ENCODE peak calls at places on chromosomes 12 and 14, in six cellular contexts. One of them, this sample, is unnamed.

GRCh38 chr12:115313929-115314328 is 630.0 kb upstream of the TBX3 start:
- DNase-seq in ureter: no peak
- DNase-seq in endothelial cell: no peak
- DNase-seq in stimulated activated CD8-positive, alpha-beta memory T cell treated with anti-CD3 and anti-CD28 coated beads, Interleukin-15, amount 100 ng/mL, for 24 hours: no peak
- DNase-seq in mesendoderm: peak; percentile 23
- DNase-seq in fibroblast of gingiva: peak; percentile 38
- DNase-seq in this sample: no peak

GRCh38 chr12:63838411-63838810 is 6.1 kb upstream of the SRGAP1 start:
- DNase-seq in endothelial cell: no peak
- DNase-seq in fibroblast of gingiva: no peak
- DNase-seq in stimulated activated CD8-positive, alpha-beta memory T cell treated with anti-CD3 and anti-CD28 coated beads, Interleukin-15, amount 100 ng/mL, for 24 hours: no peak
- DNase-seq in ureter: no peak
- DNase-seq in mesendoderm: no peak
- DNase-seq in this sample: no peak

GRCh38 chr14:23544511-23545447 is 6.8 kb downstream of the ZFHX2 start:
- DNase-seq in stimulated activated CD8-positive, alpha-beta memory T cell treated with anti-CD3 and anti-CD28 coated beads, Interleukin-15, amount 100 ng/mL, for 24 hours: no peak
- DNase-seq in mesendoderm: peak; percentile 80
- DNase-seq in fibroblast of gingiva: no peak
- DNase-seq in endothelial cell: no peak
- DNase-seq in ureter: no peak
- DNase-seq in this sample: no peak

GRCh38 chr14:54498579-54498978 is 9.8 kb upstream of the GMFB start:
- DNase-seq in fibroblast of gingiva: no peak
- DNase-seq in mesendoderm: no peak
- DNase-seq in ureter: no peak
- DNase-seq in endothelial cell: no peak
- DNase-seq in stimulated activated CD8-positive, alpha-beta memory T cell treated with anti-CD3 and anti-CD28 coated beads, Interleukin-15, amount 100 ng/mL, for 24 hours: no peak
- DNase-seq in this sample: no peak

GRCh38 chr12:122116707-122117535 is 38.4 kb downstream of the MLXIP start:
- DNase-seq in stimulated activated CD8-positive, alpha-beta memory T cell treated with anti-CD3 and anti-CD28 coated beads, Interleukin-15, amount 100 ng/mL, for 24 hours: no peak
- DNase-seq in endothelial cell: no peak
- DNase-seq in fibroblast of gingiva: no peak
- DNase-seq in ureter: no peak
- DNase-seq in mesendoderm: no peak
- DNase-seq in this sample: no peak

GRCh38 chr12:19196959-19197630 is 67.6 kb downstream of the PLEKHA5 start:
- DNase-seq in mesendoderm: peak; percentile 71
- DNase-seq in ureter: no peak
- DNase-seq in stimulated activated CD8-positive, alpha-beta memory T cell treated with anti-CD3 and anti-CD28 coated beads, Interleukin-15, amount 100 ng/mL, for 24 hours: no peak
- DNase-seq in endothelial cell: no peak
- DNase-seq in fibroblast of gingiva: peak; percentile 3
- DNase-seq in this sample: no peak

GRCh38 chr12:130658106-130658505 is 58.0 kb downstream of the RIMBP2 start:
- DNase-seq in fibroblast of gingiva: no peak
- DNase-seq in ureter: no peak
- DNase-seq in mesendoderm: no peak
- DNase-seq in stimulated activated CD8-positive, alpha-beta memory T cell treated with anti-CD3 and anti-CD28 coated beads, Interleukin-15, amount 100 ng/mL, for 24 hours: no peak
- DNase-seq in endothelial cell: no peak
- DNase-seq in this sample: no peak

GRCh38 chr12:647713-648085 is 15.5 kb downstream of the NINJ2 start:
- DNase-seq in stimulated activated CD8-positive, alpha-beta memory T cell treated with anti-CD3 and anti-CD28 coated beads, Interleukin-15, amount 100 ng/mL, for 24 hours: no peak
- DNase-seq in ureter: no peak
- DNase-seq in mesendoderm: no peak
- DNase-seq in endothelial cell: no peak
- DNase-seq in fibroblast of gingiva: no peak
- DNase-seq in this sample: no peak

GRCh38 chr12:34287986-34288962 is 266.0 kb downstream of the ALG10 start:
- DNase-seq in stimulated activated CD8-positive, alpha-beta memory T cell treated with anti-CD3 and anti-CD28 coated beads, Interleukin-15, amount 100 ng/mL, for 24 hours: no peak
- DNase-seq in endothelial cell: no peak
- DNase-seq in fibroblast of gingiva: no peak
- DNase-seq in mesendoderm: no peak
- DNase-seq in ureter: no peak
- DNase-seq in this sample: no peak

GRCh38 chr12:121765573-121765972 is 27.9 kb downstream of the RHOF start:
- DNase-seq in mesendoderm: peak; percentile 85
- DNase-seq in endothelial cell: no peak
- DNase-seq in fibroblast of gingiva: peak; percentile 54
- DNase-seq in ureter: no peak
- DNase-seq in stimulated activated CD8-positive, alpha-beta memory T cell treated with anti-CD3 and anti-CD28 coated beads, Interleukin-15, amount 100 ng/mL, for 24 hours: no peak
- DNase-seq in this sample: no peak

GRCh38 chr12:99259040-99259934 is 388.3 kb upstream of the GARIN6 start:
- DNase-seq in fibroblast of gingiva: no peak
- DNase-seq in ureter: no peak
- DNase-seq in endothelial cell: no peak
- DNase-seq in stimulated activated CD8-positive, alpha-beta memory T cell treated with anti-CD3 and anti-CD28 coated beads, Interleukin-15, amount 100 ng/mL, for 24 hours: no peak
- DNase-seq in mesendoderm: peak; percentile 39
- DNase-seq in this sample: no peak

GRCh38 chr12:23055004-23055403 is 430.0 kb downstream of the ETNK1 start:
- DNase-seq in stimulated activated CD8-positive, alpha-beta memory T cell treated with anti-CD3 and anti-CD28 coated beads, Interleukin-15, amount 100 ng/mL, for 24 hours: no peak
- DNase-seq in mesendoderm: peak; percentile 84
- DNase-seq in ureter: no peak
- DNase-seq in endothelial cell: peak; percentile 58
- DNase-seq in fibroblast of gingiva: no peak
- DNase-seq in this sample: no peak

GRCh38 chr12:79897617-79898016 is 37.3 kb downstream of the PPP1R12A start:
- DNase-seq in stimulated activated CD8-positive, alpha-beta memory T cell treated with anti-CD3 and anti-CD28 coated beads, Interleukin-15, amount 100 ng/mL, for 24 hours: no peak
- DNase-seq in ureter: no peak
- DNase-seq in fibroblast of gingiva: peak; percentile 32
- DNase-seq in mesendoderm: peak; percentile 90
- DNase-seq in endothelial cell: no peak
- DNase-seq in this sample: no peak

GRCh38 chr14:75793806-75794205 is 132.8 kb downstream of the TTLL5 start:
- DNase-seq in stimulated activated CD8-positive, alpha-beta memory T cell treated with anti-CD3 and anti-CD28 coated beads, Interleukin-15, amount 100 ng/mL, for 24 hours: no peak
- DNase-seq in mesendoderm: no peak
- DNase-seq in ureter: no peak
- DNase-seq in endothelial cell: no peak
- DNase-seq in fibroblast of gingiva: peak; percentile 26
- DNase-seq in this sample: no peak

GRCh38 chr14:104892517-104893434 is 27.7 kb downstream of the CEP170B start:
- DNase-seq in mesendoderm: no peak
- DNase-seq in fibroblast of gingiva: no peak
- DNase-seq in ureter: peak; percentile 34
- DNase-seq in stimulated activated CD8-positive, alpha-beta memory T cell treated with anti-CD3 and anti-CD28 coated beads, Interleukin-15, amount 100 ng/mL, for 24 hours: no peak
- DNase-seq in endothelial cell: peak; percentile 5
- DNase-seq in this sample: no peak

GRCh38 chr12:81222841-81223595 is 145.1 kb downstream of the ACSS3 start:
- DNase-seq in ureter: no peak
- DNase-seq in stimulated activated CD8-positive, alpha-beta memory T cell treated with anti-CD3 and anti-CD28 coated beads, Interleukin-15, amount 100 ng/mL, for 24 hours: no peak
- DNase-seq in endothelial cell: no peak
- DNase-seq in fibroblast of gingiva: peak; percentile 31
- DNase-seq in mesendoderm: no peak
- DNase-seq in this sample: no peak